ENCODE peak calls at places on chromosomes 12 and 14, in nine cellular contexts. One of them, this sample, is unnamed.

GRCh38 chr14:55131782-55132181 is 2.7 kb downstream of the LGALS3 start:
- DNase-seq in OCI-LY7: peak; percentile 19
- DNase-seq in A549: peak; percentile 21
- DNase-seq in astrocyte of the spinal cord: no peak
- DNase-seq in AG04450: no peak
- DNase-seq in lung: no peak
- DNase-seq in PC-9: no peak
- DNase-seq in GM12865: peak; percentile 22
- DNase-seq in dorsolateral prefrontal cortex: no peak
- DNase-seq in this sample: no peak

GRCh38 chr12:4006743-4007142 is 133.5 kb upstream of the PARP11 start:
- DNase-seq in OCI-LY7: no peak
- DNase-seq in A549: no peak
- DNase-seq in astrocyte of the spinal cord: no peak
- DNase-seq in AG04450: no peak
- DNase-seq in lung: no peak
- DNase-seq in PC-9: no peak
- DNase-seq in GM12865: no peak
- DNase-seq in dorsolateral prefrontal cortex: no peak
- DNase-seq in this sample: no peak

GRCh38 chr14:96049932-96050331 is 10.8 kb downstream of the C14orf132 start:
- DNase-seq in OCI-LY7: no peak
- DNase-seq in A549: no peak
- DNase-seq in astrocyte of the spinal cord: no peak
- DNase-seq in AG04450: no peak
- DNase-seq in lung: no peak
- DNase-seq in PC-9: no peak
- DNase-seq in GM12865: no peak
- DNase-seq in dorsolateral prefrontal cortex: no peak
- DNase-seq in this sample: no peak

GRCh38 chr12:125470838-125471775 is 405.9 kb downstream of the AACS start:
- DNase-seq in OCI-LY7: no peak
- DNase-seq in A549: no peak
- DNase-seq in astrocyte of the spinal cord: no peak
- DNase-seq in AG04450: no peak
- DNase-seq in lung: no peak
- DNase-seq in PC-9: no peak
- DNase-seq in GM12865: peak; percentile 18
- DNase-seq in dorsolateral prefrontal cortex: no peak
- DNase-seq in this sample: no peak

GRCh38 chr12:114254998-114255397 is 150.9 kb downstream of the TBX5 start:
- DNase-seq in OCI-LY7: peak; percentile 24
- DNase-seq in A549: peak; percentile 24
- DNase-seq in astrocyte of the spinal cord: no peak
- DNase-seq in AG04450: no peak
- DNase-seq in lung: no peak
- DNase-seq in PC-9: no peak
- DNase-seq in GM12865: no peak
- DNase-seq in dorsolateral prefrontal cortex: no peak
- DNase-seq in this sample: no peak

GRCh38 chr12:13982010-13982409 is 608 bp upstream of the GRIN2B start:
- DNase-seq in OCI-LY7: no peak
- DNase-seq in A549: peak; percentile 81
- DNase-seq in astrocyte of the spinal cord: no peak
- DNase-seq in AG04450: no peak
- DNase-seq in lung: no peak
- DNase-seq in PC-9: no peak
- DNase-seq in GM12865: peak; percentile 11
- DNase-seq in dorsolateral prefrontal cortex: no peak
- DNase-seq in this sample: no peak

GRCh38 chr12:43329381-43329780 is 222.6 kb downstream of the ADAMTS20 start:
- DNase-seq in OCI-LY7: no peak
- DNase-seq in A549: no peak
- DNase-seq in astrocyte of the spinal cord: peak; percentile 39
- DNase-seq in AG04450: no peak
- DNase-seq in lung: no peak
- DNase-seq in PC-9: no peak
- DNase-seq in GM12865: no peak
- DNase-seq in dorsolateral prefrontal cortex: no peak
- DNase-seq in this sample: no peak

GRCh38 chr14:74763803-74764531 is 851 bp downstream of the YLPM1 start:
- DNase-seq in OCI-LY7: peak; percentile 28
- DNase-seq in A549: no peak
- DNase-seq in astrocyte of the spinal cord: no peak
- DNase-seq in AG04450: no peak
- DNase-seq in lung: no peak
- DNase-seq in PC-9: peak; percentile 50
- DNase-seq in GM12865: peak; percentile 10
- DNase-seq in dorsolateral prefrontal cortex: no peak
- DNase-seq in this sample: no peak

GRCh38 chr14:96384740-96385139 is 7.2 kb upstream of the AK7 start:
- DNase-seq in OCI-LY7: no peak
- DNase-seq in A549: no peak
- DNase-seq in astrocyte of the spinal cord: no peak
- DNase-seq in AG04450: no peak
- DNase-seq in lung: no peak
- DNase-seq in PC-9: no peak
- DNase-seq in GM12865: no peak
- DNase-seq in dorsolateral prefrontal cortex: no peak
- DNase-seq in this sample: no peak

GRCh38 chr14:80117876-80118275 is 93.4 kb downstream of the DIO2 start:
- DNase-seq in OCI-LY7: no peak
- DNase-seq in A549: no peak
- DNase-seq in astrocyte of the spinal cord: no peak
- DNase-seq in AG04450: no peak
- DNase-seq in lung: no peak
- DNase-seq in PC-9: no peak
- DNase-seq in GM12865: no peak
- DNase-seq in dorsolateral prefrontal cortex: no peak
- DNase-seq in this sample: no peak

GRCh38 chr14:22915886-22916521 is 2.9 kb downstream of the RBM23 start:
- DNase-seq in OCI-LY7: no peak
- DNase-seq in A549: no peak
- DNase-seq in astrocyte of the spinal cord: no peak
- DNase-seq in AG04450: no peak
- DNase-seq in lung: peak; percentile 62
- DNase-seq in PC-9: no peak
- DNase-seq in GM12865: no peak
- DNase-seq in dorsolateral prefrontal cortex: no peak
- DNase-seq in this sample: no peak

GRCh38 chr12:57086951-57087688 is 1.8 kb upstream of the NAB2 start:
- DNase-seq in OCI-LY7: peak; percentile 70
- DNase-seq in A549: peak; percentile 89
- DNase-seq in astrocyte of the spinal cord: peak; percentile 92
- DNase-seq in AG04450: peak; percentile 88
- DNase-seq in lung: peak; percentile 93
- DNase-seq in PC-9: peak; percentile 74
- DNase-seq in GM12865: peak; percentile 92
- DNase-seq in dorsolateral prefrontal cortex: peak; percentile 52
- DNase-seq in this sample: no peak

GRCh38 chr14:49692191-49692757 is 646 bp upstream of the KLHDC1 start:
- DNase-seq in OCI-LY7: no peak
- DNase-seq in A549: no peak
- DNase-seq in astrocyte of the spinal cord: no peak
- DNase-seq in AG04450: no peak
- DNase-seq in lung: no peak
- DNase-seq in PC-9: no peak
- DNase-seq in GM12865: no peak
- DNase-seq in dorsolateral prefrontal cortex: no peak
- DNase-seq in this sample: no peak

GRCh38 chr12:67366530-67367196 is 97.5 kb downstream of the CAND1 start:
- DNase-seq in OCI-LY7: no peak
- DNase-seq in A549: no peak
- DNase-seq in astrocyte of the spinal cord: peak; percentile 53
- DNase-seq in AG04450: peak; percentile 39
- DNase-seq in lung: no peak
- DNase-seq in PC-9: no peak
- DNase-seq in GM12865: no peak
- DNase-seq in dorsolateral prefrontal cortex: no peak
- DNase-seq in this sample: peak; percentile 77

GRCh38 chr14:65732112-65732511 is 319.6 kb downstream of the FUT8 start:
- DNase-seq in OCI-LY7: no peak
- DNase-seq in A549: no peak
- DNase-seq in astrocyte of the spinal cord: no peak
- DNase-seq in AG04450: no peak
- DNase-seq in lung: no peak
- DNase-seq in PC-9: no peak
- DNase-seq in GM12865: peak; percentile 71
- DNase-seq in dorsolateral prefrontal cortex: no peak
- DNase-seq in this sample: no peak
- H3K4me3 ChIP-seq in OCI-LY7: no peak overlapping the region
- H3K4me3 ChIP-seq in A549: no peak overlapping the region
- H3K4me3 ChIP-seq in astrocyte of the spinal cord: no peak overlapping the region
- H3K4me3 ChIP-seq in AG04450: no peak overlapping the region
- H3K4me3 ChIP-seq in lung: no peak overlapping the region
- H3K4me3 ChIP-seq in PC-9: no peak overlapping the region
- H3K4me3 ChIP-seq in GM12865: no peak overlapping the region
- H3K4me3 ChIP-seq in dorsolateral prefrontal cortex: no peak overlapping the region
- H3K4me3 ChIP-seq in this sample: no peak overlapping the region

GRCh38 chr12:1782215-1782614 is 38.1 kb upstream of the LRTM2 start:
- DNase-seq in OCI-LY7: no peak
- DNase-seq in A549: no peak
- DNase-seq in astrocyte of the spinal cord: no peak
- DNase-seq in AG04450: no peak
- DNase-seq in lung: no peak
- DNase-seq in PC-9: no peak
- DNase-seq in GM12865: no peak
- DNase-seq in dorsolateral prefrontal cortex: no peak
- DNase-seq in this sample: no peak
- TF ChIP-seq CTCF in OCI-LY7: no peak
- TF ChIP-seq CTCF in A549: no peak
- TF ChIP-seq CTCF in astrocyte of the spinal cord: no peak
- TF ChIP-seq CTCF in AG04450: no peak
- TF ChIP-seq CTCF in lung: no peak
- TF ChIP-seq CTCF in PC-9: no peak
- TF ChIP-seq CTCF in GM12865: no peak
- TF ChIP-seq CTCF in dorsolateral prefrontal cortex: no peak
- TF ChIP-seq CTCF in this sample: no peak

DNA sequence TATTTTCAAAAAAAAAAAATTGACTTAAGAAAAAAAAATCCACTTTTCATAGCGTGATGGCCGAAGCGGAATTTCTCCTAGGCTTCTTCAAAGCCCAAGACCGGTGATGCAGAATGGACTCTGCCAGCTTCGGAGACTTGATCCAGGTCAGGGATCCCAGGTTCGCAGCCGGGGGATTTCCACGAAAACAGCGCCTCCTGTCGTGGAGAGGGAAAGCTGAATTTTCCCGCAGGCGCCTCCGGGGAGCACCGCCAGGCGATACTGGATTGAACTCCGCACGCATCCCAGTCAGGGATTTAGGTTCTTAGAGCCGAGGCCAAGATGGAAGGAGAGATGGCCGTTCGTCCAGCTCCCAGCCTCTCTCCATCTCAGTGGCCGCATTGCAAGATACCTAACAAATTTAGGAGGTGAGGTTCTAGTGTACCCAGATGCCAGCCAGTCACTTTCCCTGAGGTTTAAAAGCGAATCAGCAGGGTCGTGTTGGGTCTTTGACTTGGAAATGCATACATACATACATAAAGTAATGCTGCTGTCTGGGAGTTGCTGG is 2.2 kb downstream of the TTC6 start:
- DNase-seq in OCI-LY7: no peak
- DNase-seq in A549: peak; percentile 45
- DNase-seq in astrocyte of the spinal cord: no peak
- DNase-seq in AG04450: no peak
- DNase-seq in lung: no peak
- DNase-seq in PC-9: peak; percentile 59
- DNase-seq in GM12865: no peak
- DNase-seq in dorsolateral prefrontal cortex: no peak
- DNase-seq in this sample: no peak
- H3K4me3 ChIP-seq in OCI-LY7: no peak overlapping the region
- H3K4me3 ChIP-seq in A549: no peak overlapping the region
- H3K4me3 ChIP-seq in astrocyte of the spinal cord: no peak overlapping the region
- H3K4me3 ChIP-seq in AG04450: no peak overlapping the region
- H3K4me3 ChIP-seq in lung: no peak overlapping the region
- H3K4me3 ChIP-seq in PC-9: peak overlapping the region; percentile 78
- H3K4me3 ChIP-seq in GM12865: no peak overlapping the region
- H3K4me3 ChIP-seq in dorsolateral prefrontal cortex: no peak overlapping the region
- H3K4me3 ChIP-seq in this sample: no peak overlapping the region

GRCh38 chr14:103296987-103297386 is 37.0 kb upstream of the EIF5 start:
- DNase-seq in OCI-LY7: no peak
- DNase-seq in A549: peak; percentile 38
- DNase-seq in astrocyte of the spinal cord: no peak
- DNase-seq in AG04450: no peak
- DNase-seq in lung: no peak
- DNase-seq in PC-9: no peak
- DNase-seq in GM12865: no peak
- DNase-seq in dorsolateral prefrontal cortex: no peak
- DNase-seq in this sample: no peak

GRCh38 chr14:103296007-103296406 is 38.0 kb upstream of the EIF5 start:
- DNase-seq in OCI-LY7: no peak
- DNase-seq in A549: peak; percentile 48
- DNase-seq in astrocyte of the spinal cord: peak; percentile 28
- DNase-seq in AG04450: no peak
- DNase-seq in lung: no peak
- DNase-seq in PC-9: peak; percentile 78
- DNase-seq in GM12865: no peak
- DNase-seq in dorsolateral prefrontal cortex: no peak
- DNase-seq in this sample: no peak

GRCh38 chr14:103302966-103303365 is 31.1 kb upstream of the EIF5 start:
- DNase-seq in OCI-LY7: no peak
- DNase-seq in A549: no peak
- DNase-seq in astrocyte of the spinal cord: no peak
- DNase-seq in AG04450: no peak
- DNase-seq in lung: no peak
- DNase-seq in PC-9: no peak
- DNase-seq in GM12865: no peak
- DNase-seq in dorsolateral prefrontal cortex: no peak
- DNase-seq in this sample: no peak

GRCh38 chr14:103301512-103302197 is 32.4 kb upstream of the EIF5 start:
- DNase-seq in OCI-LY7: no peak
- DNase-seq in A549: no peak
- DNase-seq in astrocyte of the spinal cord: no peak
- DNase-seq in AG04450: no peak
- DNase-seq in lung: no peak
- DNase-seq in PC-9: peak; percentile 29
- DNase-seq in GM12865: no peak
- DNase-seq in dorsolateral prefrontal cortex: no peak
- DNase-seq in this sample: no peak

DNA sequence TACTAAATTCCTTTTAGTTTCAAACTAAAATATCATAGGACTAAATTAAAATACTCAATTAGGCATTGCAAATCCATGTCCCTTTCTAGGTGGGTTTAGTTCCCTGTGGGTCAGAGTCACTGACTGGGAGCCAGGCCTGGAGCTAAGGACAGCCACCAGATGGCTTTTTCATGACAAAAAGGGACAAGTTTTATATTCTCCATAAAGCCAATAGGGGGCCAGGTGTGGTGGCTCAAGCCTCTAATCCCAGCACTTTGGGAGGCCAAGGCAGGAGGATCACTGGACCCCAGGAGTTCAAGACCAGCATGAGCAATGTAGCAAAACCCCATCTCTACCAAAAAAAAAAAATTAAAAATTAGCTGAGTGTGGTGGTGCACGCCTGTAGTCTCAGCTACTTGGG is 35.4 kb upstream of the EIF5 start:
- DNase-seq in OCI-LY7: no peak
- DNase-seq in A549: peak; percentile 24
- DNase-seq in astrocyte of the spinal cord: no peak
- DNase-seq in AG04450: no peak
- DNase-seq in lung: no peak
- DNase-seq in PC-9: no peak
- DNase-seq in GM12865: no peak
- DNase-seq in dorsolateral prefrontal cortex: no peak
- DNase-seq in this sample: no peak
- TF ChIP-seq CTCF in OCI-LY7: peak; percentile 41
- TF ChIP-seq CTCF in A549: no peak
- TF ChIP-seq CTCF in astrocyte of the spinal cord: no peak
- TF ChIP-seq CTCF in AG04450: no peak
- TF ChIP-seq CTCF in lung: no peak
- TF ChIP-seq CTCF in PC-9: peak; percentile 51
- TF ChIP-seq CTCF in GM12865: no peak
- TF ChIP-seq CTCF in dorsolateral prefrontal cortex: no peak
- TF ChIP-seq CTCF in this sample: no peak

This sample was measured in AG04449.